ENCODE peak calls at places on chromosomes 13 and 19, in eight cellular contexts. A, K, R, L, U, W, G and X are unnamed samples.

GRCh38 chr13:81639984-81640582 is 1299.2 kb upstream of the SPRY2 start:
- DNase-seq in A (no peak), K (no peak), R (no peak), L (peak), U (no peak), W (no peak), G (no peak), X (peak)

GRCh38 chr13:66264976-66265375 is 965.2 kb downstream of the PCDH9 start:
- DNase-seq in A (peak), K (no peak), R (no peak), L (peak), U (no peak), W (no peak), G (no peak), X (no peak)

GRCh38 chr13:113415825-113416224 is 37.5 kb downstream of the ADPRHL1 start:
- DNase-seq in A (no peak), K (no peak), R (no peak), L (no peak), U (no peak), W (no peak), G (no peak), X (no peak)

GRCh38 chr13:85255978-85256377 is 543.2 kb downstream of the SLITRK6 start:
- DNase-seq in A (peak), K (no peak), R (no peak), L (no peak), U (no peak), W (no peak), G (no peak), X (no peak)

GRCh38 chr19:17441241-17442135 is 7.0 kb downstream of the TMEM221 start:
- DNase-seq in A (peak), K (no peak), R (no peak), L (peak), U (peak), W (peak), G (no peak), X (no peak)

GRCh38 chr13:110397445-110397844 is 90.4 kb downstream of the COL4A2 start:
- DNase-seq in A (peak), K (peak), R (no peak), L (no peak), U (peak), W (no peak), G (no peak), X (peak)

GRCh38 chr19:295687-296370 is 4.6 kb upstream of the PLPP2 start:
- DNase-seq in A (no peak), K (no peak), R (no peak), L (no peak), U (no peak), W (no peak), G (no peak), X (no peak)

GRCh38 chr13:94344126-94344863 is 135.2 kb downstream of the DCT start:
- DNase-seq in A (peak), K (no peak), R (no peak), L (no peak), U (no peak), W (no peak), G (no peak), X (no peak)

GRCh38 chr19:12665281-12665573 is 1.3 kb downstream of the MAN2B1 start:
- DNase-seq in A (no peak), K (no peak), R (peak), L (no peak), U (no peak), W (no peak), G (peak), X (no peak)

GRCh38 chr13:43432948-43433347 is 353.8 kb downstream of the ENOX1 start:
- DNase-seq in A (no peak), K (no peak), R (no peak), L (no peak), U (no peak), W (no peak), G (no peak), X (no peak)

GRCh38 chr13:73828811-73829210 is 305.4 kb downstream of the KLF12 start:
- DNase-seq in A (no peak), K (no peak), R (no peak), L (no peak), U (no peak), W (no peak), G (no peak), X (no peak)

GRCh38 chr13:66809496-66809895 is 420.6 kb downstream of the PCDH9 start:
- DNase-seq in A (no peak), K (no peak), R (no peak), L (peak), U (no peak), W (no peak), G (no peak), X (no peak)

GRCh38 chr13:81591528-81592220 is 1250.7 kb upstream of the SPRY2 start:
- DNase-seq in A (no peak), K (no peak), R (no peak), L (peak), U (no peak), W (no peak), G (no peak), X (no peak)

GRCh38 chr13:40665061-40665753 is 1.2 kb downstream of the FOXO1 start:
- DNase-seq in A (peak), K (peak), R (no peak), L (no peak), U (no peak), W (peak), G (no peak), X (no peak)

GRCh38 chr13:51520524-51520923 is 63.7 kb upstream of the WDFY2 start:
- DNase-seq in A (peak), K (no peak), R (no peak), L (peak), U (peak), W (no peak), G (no peak), X (peak)

GRCh38 chr13:29006359-29006850 is 186.3 kb downstream of the MTUS2 start:
- DNase-seq in A (no peak), K (no peak), R (no peak), L (no peak), U (no peak), W (peak), G (no peak), X (no peak)

GRCh38 chr19:44813331-44814131 is 4.6 kb downstream of the BCAM start:
- DNase-seq in A (no peak), K (no peak), R (no peak), L (no peak), U (no peak), W (no peak), G (no peak), X (no peak)

GRCh38 chr19:51131780-51132680 is 7.3 kb downstream of the SIGLEC9 start:
- DNase-seq in A (peak), K (no peak), R (no peak), L (no peak), U (peak), W (peak), G (peak), X (peak)

GRCh38 chr19:37505958-37506386 is 767 bp upstream of the ZNF793 start:
- DNase-seq in A (no peak), K (no peak), R (no peak), L (no peak), U (no peak), W (no peak), G (no peak), X (no peak)

GRCh38 chr19:35316560-35316959 is 12.4 kb upstream of the CD22 start:
- DNase-seq in A (no peak), K (no peak), R (no peak), L (no peak), U (no peak), W (no peak), G (no peak), X (no peak)

GRCh38 chr19:42440357-42441046 is 2.2 kb downstream of the CXCL17 start:
- DNase-seq in A (peak), K (peak), R (peak), L (peak), U (peak), W (peak), G (peak), X (peak)

GRCh38 chr19:15702590-15702930 is 25.3 kb upstream of the OR10H2 start:
- DNase-seq in A (peak), K (peak), R (no peak), L (peak), U (peak), W (no peak), G (peak), X (peak)

GRCh38 chr19:19588546-19588945 is 29.9 kb downstream of the PBX4 start:
- DNase-seq in A (peak), K (no peak), R (no peak), L (no peak), U (peak), W (no peak), G (no peak), X (no peak)

GRCh38 chr13:40966298-40966697 is 52.8 kb downstream of the ELF1 start:
- DNase-seq in A (no peak), K (no peak), R (no peak), L (no peak), U (no peak), W (no peak), G (no peak), X (no peak)

GRCh38 chr19:5128932-5129389 is 160.0 kb downstream of the KDM4B start:
- DNase-seq in A (no peak), K (no peak), R (no peak), L (no peak), U (no peak), W (peak), G (no peak), X (no peak)

GRCh38 chr19:49639401-49640112 is 386 bp downstream of the RRAS start:
- DNase-seq in A (no peak), K (no peak), R (no peak), L (no peak), U (no peak), W (no peak), G (no peak), X (no peak)

GRCh38 chr13:30862707-30863106 is 43.4 kb upstream of the MEDAG start:
- DNase-seq in A (peak), K (no peak), R (no peak), L (no peak), U (no peak), W (no peak), G (no peak), X (no peak)